ENCODE peak calls at places on chromosomes 13 and 19, in four cellular contexts. E is lower lobe of right lung, P is psoas muscle, L is tibial nerve. R is an unnamed sample. For H3K9me3, the result is how much of the 10 kb centered on the place peaks cover.

GRCh38 chr19:10644351-10645007 is 9.7 kb upstream of the ILF3 start:
- DNase-seq in E (peak), P (peak), L (peak), R (peak)

GRCh38 chr19:31882709-31883108 is 462.7 kb upstream of the ZNF507 start:
- DNase-seq in E (no peak), P (no peak), L (no peak), R (peak)

GRCh38 chr13:113077953-113078894 is 27.4 kb upstream of the F7 start:
- DNase-seq in E (peak), P (no peak), L (no peak), R (no peak)

GRCh38 chr13:48304132-48304876 is 753 bp downstream of the RB1 start:
- DNase-seq in E (no peak), P (no peak), L (no peak), R (no peak)

GRCh38 chr13:100989424-100989823 is 314.8 kb upstream of the TMTC4 start:
- DNase-seq in E (no peak), P (no peak), L (no peak), R (no peak)

GRCh38 chr19:46115396-46116109 is 8.9 kb downstream of the IGFL3 start:
- DNase-seq in E (no peak), P (no peak), L (no peak), R (no peak)

GRCh38 chr19:38596057-38596981 is 21.4 kb downstream of the MAP4K1 start:
- DNase-seq in E (peak), P (peak), L (no peak), R (peak)

GRCh38 chr19:51921949-51922348 is 5.3 kb upstream of the ZNF613 start:
- DNase-seq in E (no peak), P (no peak), L (no peak), R (no peak)

GRCh38 chr19:30880151-30880550 is 469.1 kb downstream of the TSHZ3 start:
- DNase-seq in E (no peak), P (no peak), L (no peak), R (no peak)

GRCh38 chr19:45972081-45972943 is 1.4 kb downstream of the NOVA2 start:
- DNase-seq in E (no peak), P (no peak), L (no peak), R (peak)

GRCh38 chr13:112056284-112056727 is 10.6 kb upstream of the SOX1 start:
- DNase-seq in E (no peak), P (no peak), L (no peak), R (no peak)

GRCh38 chr13:37068962-37069361 is 9.5 kb upstream of the SUPT20H start:
- DNase-seq in E (no peak), P (no peak), L (no peak), R (no peak)

GRCh38 chr13:110006304-110006703 is 219.9 kb upstream of the IRS2 start:
- DNase-seq in E (no peak), P (peak), L (no peak), R (no peak)

GRCh38 chr13:92838786-92839185 is 387.8 kb upstream of the GPC6 start:
- DNase-seq in E (no peak), P (no peak), L (no peak), R (no peak)

GRCh38 chr13:41455725-41456419 is 1.5 kb upstream of the RGCC start:
- DNase-seq in E (no peak), P (no peak), L (no peak), R (no peak)

GRCh38 chr19:39515551-39516191 is 732 bp downstream of the SELENOV start:
- DNase-seq in E (no peak), P (no peak), L (no peak), R (no peak)

DNA sequence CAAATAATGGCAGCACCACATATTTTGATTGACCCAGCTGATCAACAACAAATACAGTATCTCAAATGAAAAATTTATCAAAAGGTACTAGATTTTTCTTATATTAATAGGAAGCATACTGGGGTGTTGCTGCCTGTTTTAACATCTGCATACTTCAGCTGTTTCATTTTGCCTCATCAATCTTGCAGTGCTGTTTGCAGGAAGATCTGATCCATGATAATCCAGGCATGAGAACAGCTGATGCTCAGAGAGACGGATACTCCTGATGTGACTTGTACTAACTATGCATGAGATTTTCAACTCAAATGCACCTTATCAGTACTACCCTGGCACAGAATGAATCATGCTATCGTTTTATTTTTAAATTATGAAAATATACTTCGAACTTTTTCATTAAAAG is 2136.8 kb downstream of the PCDH9 start:
- DNase-seq in E (no peak), P (no peak), L (no peak), R (no peak)
- H3K27ac ChIP-seq in E (no peak), P (no peak), L (no peak), R (no peak)

GRCh38 chr19:55820037-55820436 is 11.8 kb downstream of the NLRP11 start:
- DNase-seq in E (no peak), P (no peak), L (no peak), R (no peak)
- H3K9me3 ChIP-seq in E (under half), P (under half), L (under half), R (under half)

DNA sequence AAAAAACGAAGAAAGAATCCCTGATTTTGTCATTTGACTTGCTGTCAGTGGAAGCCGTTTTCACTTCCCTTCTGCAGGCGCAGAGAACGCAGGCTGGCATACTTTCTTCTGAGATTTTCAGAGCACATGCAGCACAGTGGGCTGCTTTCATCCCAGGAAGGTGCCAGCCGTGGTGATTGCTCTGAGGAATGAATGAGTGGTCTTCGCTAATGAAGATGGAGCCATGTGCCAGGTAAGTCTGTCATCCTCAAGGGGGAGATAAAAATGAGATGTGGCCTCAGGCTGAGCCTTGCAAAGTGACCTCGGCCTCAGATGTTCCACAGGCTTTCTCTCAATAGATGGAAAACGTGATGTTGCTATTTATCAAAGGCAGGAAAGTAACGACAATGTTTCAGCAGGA is 94.6 kb upstream of the FARP1 start:
- DNase-seq in E (no peak), P (no peak), L (no peak), R (no peak)
- H3K27ac ChIP-seq in E (no peak), P (no peak), L (no peak), R (no peak)

GRCh38 chr19:41620171-41620570 is 6.7 kb downstream of the CEACAM4 start:
- DNase-seq in E (no peak), P (no peak), L (no peak), R (no peak)

GRCh38 chr19:41626278-41626677 is 596 bp downstream of the CEACAM4 start:
- DNase-seq in E (no peak), P (no peak), L (no peak), R (no peak)

GRCh38 chr19:41624515-41624914 is 2.4 kb downstream of the CEACAM4 start:
- DNase-seq in E (no peak), P (no peak), L (no peak), R (no peak)

GRCh38 chr19:41621654-41622053 is 5.2 kb downstream of the CEACAM4 start:
- DNase-seq in E (no peak), P (no peak), L (no peak), R (no peak)

GRCh38 chr19:41623360-41623759 is 3.5 kb downstream of the CEACAM4 start:
- DNase-seq in E (no peak), P (no peak), L (no peak), R (no peak)
- H3K9me3 ChIP-seq in E (under half), P (under half), L (under half), R (under half)

GRCh38 chr19:383040-383439 is 25.9 kb downstream of the C2CD4C start:
- DNase-seq in E (no peak), P (no peak), L (no peak), R (no peak)
- H3K27ac ChIP-seq in E (no peak), P (no peak), L (no peak), R (peak)

DNA sequence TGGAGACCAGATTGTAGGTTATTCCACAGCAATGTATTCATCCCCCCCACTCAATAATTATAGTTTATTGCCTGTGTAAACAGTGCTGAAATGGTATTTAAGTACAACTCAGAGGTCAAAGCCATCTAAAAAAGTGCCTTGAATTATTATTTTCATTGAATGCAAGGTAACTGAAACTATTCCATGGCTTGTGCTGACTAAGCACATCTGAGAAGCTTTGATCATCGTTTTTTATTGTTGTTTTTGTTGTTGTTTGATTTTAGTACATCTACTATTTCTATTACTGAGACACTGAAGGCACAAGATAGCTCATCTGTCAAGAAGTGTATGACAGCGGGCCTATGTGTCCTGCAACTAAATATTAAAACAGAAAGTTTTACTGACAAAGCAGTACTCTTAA is 308.0 kb downstream of the OXGR1 start:
- DNase-seq in E (no peak), P (no peak), L (no peak), R (no peak)
- H3K9me3 ChIP-seq in E (under half), P (under half), L (under half), R (under half)

R was measured in WERI-Rb-1.